ENCODE peak calls at places on chromosomes 2 and 18, in four cellular contexts. I is activated CD8-positive, alpha-beta memory T cell treated with anti-CD3 and anti-CD28 coated beads for 48 hours; W is mammary epithelial cell; J is activated T-helper 1 cell treated with anti-CD3 and anti-CD28 coated beads, Interleukin-2, amount 50 U/mL, for 16 hours. G is an unnamed sample.

GRCh38 chr2:10460366-10460796 is 12.3 kb upstream of the ODC1 start:
- DNase-seq in W (no peak), J (no peak), I (no peak), G (no peak)

GRCh38 chr18:73487956-73488355 is 620.2 kb upstream of the NETO1 start:
- DNase-seq in J (no peak), I (no peak), W (peak), G (no peak)

GRCh38 chr2:12921321-12921720 is 204.6 kb downstream of the TRIB2 start:
- DNase-seq in W (no peak), J (no peak), I (no peak), G (no peak)

GRCh38 chr18:62634471-62634870 is 80.9 kb upstream of the PHLPP1 start:
- DNase-seq in I (no peak), J (no peak), W (no peak), G (no peak)

GRCh38 chr2:144431384-144431783 is 88.5 kb downstream of the ZEB2 start:
- DNase-seq in I (no peak), J (no peak), W (no peak), G (no peak)

GRCh38 chr2:196206804-196207203 is 35.4 kb upstream of the STK17B start:
- DNase-seq in W (peak), I (no peak), J (no peak), G (no peak)

GRCh38 chr18:39946623-39947061 is 2008.4 kb upstream of the PIK3C3 start:
- DNase-seq in W (peak), I (no peak), J (no peak), G (no peak)

GRCh38 chr2:221817052-221817451 is 244.9 kb upstream of the EPHA4 start:
- DNase-seq in I (no peak), W (peak), J (no peak), G (no peak)

GRCh38 chr18:58699551-58699950 is 28.3 kb downstream of the MALT1 start:
- DNase-seq in J (no peak), I (no peak), W (no peak), G (no peak)

GRCh38 chr2:134912406-134912805 is 6.2 kb upstream of the CCNT2 start:
- DNase-seq in J (no peak), I (no peak), W (peak), G (no peak)

GRCh38 chr2:165572155-165572554 is 102.7 kb downstream of the CSRNP3 start:
- DNase-seq in J (no peak), W (no peak), I (no peak), G (no peak)